ENCODE peak calls at places on chromosome 12, in ten cellular contexts. F is cardiac fibroblast; S is hypothalamus; M is memory B cell; I is CD4-positive, CD25-positive, alpha-beta regulatory T cell; O is mammary epithelial cell; J is IMR-90; Y is nephron progenitor cell; Z is M059J; B is AG20443. C is an unnamed sample.

GRCh38 chr12:106873983-106874382 is 81.7 kb upstream of the TMEM263 start:
- DNase-seq in F (no peak), M (no peak), S (no peak), Z (no peak), O (no peak), I (no peak), B (no peak), Y (no peak), J (no peak), C (no peak)

GRCh38 chr12:15278816-15279658 is 43.3 kb upstream of the PTPRO start:
- DNase-seq in F (peak; percentile 85), B (peak; percentile 63), S (no peak), Y (no peak), J (peak; percentile 3), O (peak; percentile 87), M (no peak), Z (peak; percentile 92), I (peak; percentile 36), C (no peak)

GRCh38 chr12:107778383-107779015 is 4.0 kb downstream of the ASCL4 start:
- DNase-seq in Z (no peak), F (no peak), J (no peak), S (no peak), O (no peak), Y (no peak), B (no peak), I (no peak), M (no peak), C (no peak)

GRCh38 chr12:99261256-99261655 is 386.3 kb upstream of the GARIN6 start:
- DNase-seq in M (no peak), F (no peak), S (no peak), O (no peak), Y (no peak), B (no peak), Z (peak; percentile 10), J (no peak), I (no peak), C (no peak)

GRCh38 chr12:108099085-108099484 is 30.0 kb upstream of the WSCD2 start:
- DNase-seq in B (no peak), O (no peak), I (peak; percentile 10), S (no peak), M (peak; percentile 46), Z (no peak), F (no peak), Y (no peak), J (no peak), C (no peak)

GRCh38 chr12:11765817-11766794 is 116.6 kb downstream of the ETV6 start:
- DNase-seq in M (peak; percentile 59), Z (peak; percentile 44), S (no peak), Y (peak; percentile 26), I (peak; percentile 66), J (peak; percentile 70), B (peak; percentile 73), O (peak; percentile 29), F (peak; percentile 94), C (peak; percentile 36)

GRCh38 chr12:106195638-106196037 is 52.2 kb downstream of the CKAP4 start:
- DNase-seq in O (no peak), Z (peak; percentile 32), B (peak; percentile 85), J (peak; percentile 10), S (no peak), F (peak; percentile 78), Y (no peak), M (no peak), I (no peak), C (no peak)

GRCh38 chr12:64730585-64730964 is 28.6 kb downstream of the GNS start:
- DNase-seq in S (no peak), Y (no peak), I (peak; percentile 21), B (no peak), F (no peak), M (no peak), O (no peak), J (no peak), Z (peak; percentile 32), C (no peak)

GRCh38 chr12:64256166-64256800 is 34.2 kb upstream of the KICS2 start:
- DNase-seq in O (peak; percentile 32), I (peak; percentile 55), S (no peak), Y (peak; percentile 22), B (peak; percentile 35), M (peak; percentile 47), F (peak; percentile 78), J (peak; percentile 67), Z (peak; percentile 61), C (peak; percentile 83)

GRCh38 chr12:64826234-64826633 is 1.8 kb downstream of the TBC1D30 start:
- DNase-seq in B (peak; percentile 61), F (peak; percentile 47), J (peak; percentile 45), M (no peak), O (peak; percentile 34), I (peak; percentile 55), Y (peak; percentile 83), Z (peak; percentile 60), S (no peak), C (no peak)

GRCh38 chr12:3456809-3457208 is 34.2 kb upstream of the PRMT8 start:
- DNase-seq in F (no peak), B (no peak), I (no peak), J (no peak), M (no peak), Y (peak; percentile 24), S (no peak), Z (peak; percentile 5), O (no peak), C (no peak)

GRCh38 chr12:12800406-12801180 is 12.6 kb upstream of the DDX47 start:
- DNase-seq in Z (no peak), O (peak; percentile 83), S (no peak), M (no peak), B (peak; percentile 48), F (peak; percentile 69), Y (no peak), J (peak; percentile 74), I (no peak), C (no peak)

GRCh38 chr12:115213538-115213961 is 529.6 kb upstream of the TBX3 start:
- DNase-seq in J (no peak), M (no peak), Y (peak; percentile 20), Z (no peak), O (no peak), I (no peak), B (no peak), F (no peak), S (no peak), C (no peak)

GRCh38 chr12:5586201-5586600 is 154.3 kb downstream of the NTF3 start:
- DNase-seq in M (no peak), O (no peak), F (peak; percentile 35), B (peak; percentile 58), S (no peak), J (peak; percentile 71), I (no peak), Y (no peak), Z (peak; percentile 78), C (no peak)

GRCh38 chr12:72346331-72346944 is 74.3 kb downstream of the TRHDE start:
- DNase-seq in O (peak; percentile 75), B (peak; percentile 45), S (peak; percentile 5), Y (peak; percentile 75), Z (peak; percentile 79), M (peak; percentile 33), F (peak; percentile 56), J (peak; percentile 85), I (peak; percentile 54), C (peak; percentile 78)

GRCh38 chr12:110156766-110157165 is 32.6 kb downstream of the IFT81 start:
- DNase-seq in I (no peak), S (no peak), B (no peak), J (no peak), Z (no peak), O (no peak), Y (no peak), F (no peak), M (no peak), C (no peak)

GRCh38 chr12:96347130-96347699 is 53.0 kb downstream of the CDK17 start:
- DNase-seq in J (no peak), I (no peak), M (no peak), Z (no peak), S (no peak), B (no peak), O (no peak), Y (no peak), F (no peak), C (no peak)

GRCh38 chr12:7150356-7150755 is 20.2 kb downstream of the CLSTN3 start:
- DNase-seq in M (no peak), O (no peak), B (no peak), Y (no peak), I (no peak), F (no peak), J (no peak), S (no peak), Z (no peak), C (no peak)

GRCh38 chr12:67881565-67881964 is 107.7 kb upstream of the IFNG-AS1 start:
- DNase-seq in M (no peak), J (no peak), S (no peak), I (no peak), B (no peak), Z (no peak), F (no peak), O (peak; percentile 81), Y (no peak), C (no peak)

GRCh38 chr12:56086096-56086495 is 6.1 kb downstream of the ERBB3 start:
- DNase-seq in F (no peak), Y (no peak), O (peak; percentile 72), M (no peak), S (no peak), I (no peak), J (no peak), Z (no peak), B (no peak), C (no peak)

GRCh38 chr12:118299791-118300460 is 72.8 kb downstream of the TAOK3 start:
- DNase-seq in B (no peak), Z (no peak), F (peak; percentile 34), M (no peak), I (no peak), O (no peak), J (no peak), Y (no peak), S (no peak), C (no peak)

GRCh38 chr12:99005601-99006000 is 360.5 kb downstream of the APAF1 start:
- DNase-seq in O (no peak), Y (no peak), S (no peak), Z (peak; percentile 5), F (no peak), M (no peak), I (no peak), J (no peak), B (no peak), C (no peak)

GRCh38 chr12:105025890-105026289 is 39.8 kb downstream of the NOPCHAP1 start:
- DNase-seq in M (no peak), Y (no peak), J (peak; percentile 79), B (peak; percentile 74), Z (peak; percentile 85), I (no peak), S (no peak), F (peak; percentile 88), O (no peak), C (peak; percentile 16)